ENCODE peak calls at places on chromosomes 12 and 14, in four cellular contexts. W, K, R and M are unnamed samples.

GRCh38 chr12:124392991-124393790 is 98.3 kb downstream of the RFLNA start:
- DNase-seq in W (peak; percentile 77), K (no peak), R (peak; percentile 64), M (peak; percentile 90)

GRCh38 chr12:6540181-6540877 is 6.0 kb downstream of the GAPDH start:
- DNase-seq in W (no peak), K (no peak), R (peak; percentile 98), M (peak; percentile 97)

GRCh38 chr12:2283910-2284309 is 231.1 kb downstream of the CACNA1C start:
- DNase-seq in W (no peak), K (no peak), R (no peak), M (peak; percentile 49)

GRCh38 chr12:118537481-118537917 is 161.1 kb downstream of the SUDS3 start:
- DNase-seq in W (peak; percentile 14), K (no peak), R (no peak), M (no peak)

GRCh38 chr12:118055865-118056773 is 4.9 kb downstream of the WSB2 start:
- DNase-seq in W (no peak), K (no peak), R (no peak), M (no peak)

GRCh38 chr12:82756303-82756702 is 69.6 kb downstream of the TMTC2 start:
- DNase-seq in W (no peak), K (no peak), R (no peak), M (no peak)

GRCh38 chr14:93137864-93138263 is 22.1 kb upstream of the ITPK1 start:
- DNase-seq in W (no peak), K (no peak), R (peak; percentile 38), M (no peak)

GRCh38 chr12:124518051-124518932 is 49.1 kb downstream of the NCOR2 start:
- DNase-seq in W (peak; percentile 96), K (peak; percentile 89), R (peak; percentile 94), M (peak; percentile 99)

GRCh38 chr12:19151298-19151697 is 21.8 kb downstream of the PLEKHA5 start:
- DNase-seq in W (no peak), K (no peak), R (peak; percentile 45), M (no peak)

GRCh38 chr14:33282181-33282580 is 343.5 kb downstream of the NPAS3 start:
- DNase-seq in W (no peak), K (no peak), R (no peak), M (no peak)

GRCh38 chr12:108193922-108194321 is 64.8 kb downstream of the WSCD2 start:
- DNase-seq in W (no peak), K (no peak), R (peak; percentile 47), M (peak; percentile 45)

GRCh38 chr12:27901959-27902358 is 70.6 kb downstream of the PTHLH start:
- DNase-seq in W (no peak), K (no peak), R (no peak), M (no peak)

GRCh38 chr14:29906256-29906885 is 21.3 kb downstream of the PRKD1 start:
- DNase-seq in W (no peak), K (no peak), R (peak; percentile 47), M (no peak)

GRCh38 chr12:55915481-55915856 is 12.2 kb downstream of the PYM1 start:
- DNase-seq in W (no peak), K (no peak), R (no peak), M (no peak)

GRCh38 chr12:81329088-81329487 is 251.2 kb downstream of the ACSS3 start:
- DNase-seq in W (no peak), K (no peak), R (peak; percentile 30), M (no peak)

GRCh38 chr14:105419305-105420091 is at the start of gene MTA1:
- DNase-seq in W (peak; percentile 17), K (no peak), R (peak; percentile 71), M (peak; percentile 66)

GRCh38 chr14:61051046-61051445 is 70.0 kb downstream of the SLC38A6 start:
- DNase-seq in W (no peak), K (no peak), R (no peak), M (no peak)

GRCh38 chr12:3242199-3242863 is 165.2 kb downstream of the TSPAN9 start:
- DNase-seq in W (no peak), K (no peak), R (no peak), M (no peak)